ENCODE peak calls at places on chromosomes 7 and 10, in six cellular contexts. U is activated CD4-positive, alpha-beta T cell treated with anti-CD3 and anti-CD28 coated beads for 24 hours; F is activated T-cell treated with anti-CD3 and anti-CD28 coated beads, Interleukin-2, amount 50 U/mL, for 72 hours; G is HT1080; K is Karpas-422; I is aorta. E is an unnamed sample.

GRCh38 chr7:27150568-27151340 is 1.6 kb downstream of the HOXA3 start:
- DNase-seq in U (peak), F (peak), G (peak), K (peak), I (peak), E (peak)

GRCh38 chr7:98280296-98280695 is 1.2 kb upstream of the BRI3 start:
- DNase-seq in U (no peak), F (no peak), G (no peak), K (no peak), I (no peak), E (no peak)

GRCh38 chr7:140689199-140690152 is 7.0 kb upstream of the NDUFB2 start:
- DNase-seq in U (no peak), F (no peak), G (no peak), K (no peak), I (peak), E (no peak)

GRCh38 chr10:24370877-24371276 is 161.9 kb downstream of the KIAA1217 start:
- DNase-seq in U (no peak), F (no peak), G (no peak), K (no peak), I (no peak), E (no peak)

GRCh38 chr7:74401137-74401859 is 52.4 kb upstream of the GTF2IRD1 start:
- DNase-seq in U (peak), F (peak), G (peak), K (peak), I (peak), E (peak)

GRCh38 chr7:100093054-100093453 is 4.3 kb downstream of the COPS6 start:
- DNase-seq in U (no peak), F (no peak), G (no peak), K (no peak), I (no peak), E (no peak)

GRCh38 chr10:21496285-21497176 is 29.0 kb downstream of the SKIDA1 start:
- DNase-seq in U (no peak), F (peak), G (peak), K (peak), I (peak), E (peak)

GRCh38 chr10:84291389-84291788 is 37.0 kb upstream of the CCSER2 start:
- DNase-seq in U (no peak), F (no peak), G (peak), K (no peak), I (no peak), E (no peak)

GRCh38 chr7:128863433-128863989 is 855 bp downstream of the ATP6V1F start:
- DNase-seq in U (peak), F (peak), G (peak), K (peak), I (no peak), E (peak)

GRCh38 chr7:157255201-157255606 is 81.6 kb upstream of the DNAJB6 start:
- DNase-seq in U (no peak), F (no peak), G (no peak), K (peak), I (no peak), E (no peak)

GRCh38 chr10:131650771-131651673 is 249.8 kb upstream of the PPP2R2D start:
- DNase-seq in U (no peak), F (no peak), G (no peak), K (no peak), I (peak), E (no peak)

GRCh38 chr7:2734761-2735571 is 47.0 kb downstream of the AMZ1 start:
- DNase-seq in U (no peak), F (no peak), G (no peak), K (peak), I (no peak), E (no peak)

GRCh38 chr10:124587811-124588211 is 126.2 kb downstream of the LHPP start:
- DNase-seq in U (no peak), F (no peak), G (no peak), K (no peak), I (peak), E (no peak)

E was measured in GM20000.